ENCODE peak calls at places on chromosomes 12 and 14, in four cellular contexts. D is GM12878, N is GM12891, Z is HL-60. H is an unnamed sample.

GRCh38 chr14:90544566-90544965 is 147.7 kb downstream of the CALM1 start:
- DNase-seq in D (no peak), N (no peak), Z (no peak), H (no peak)

GRCh38 chr14:94161087-94161486 is 13.0 kb upstream of the PPP4R4 start:
- DNase-seq in D (no peak), N (no peak), Z (no peak), H (no peak)

GRCh38 chr14:64968651-64969050 is 3.5 kb downstream of the RAB15 start:
- DNase-seq in D (no peak), N (no peak), Z (no peak), H (no peak)

GRCh38 chr14:104239185-104239775 is 100.9 kb downstream of the KIF26A start:
- DNase-seq in D (no peak), N (no peak), Z (no peak), H (no peak)

GRCh38 chr14:90654831-90655276 is 161.4 kb downstream of the TTC7B start:
- DNase-seq in D (no peak), N (no peak), Z (no peak), H (no peak)

GRCh38 chr12:29066061-29066588 is 83.0 kb upstream of the FAR2 start:
- DNase-seq in D (no peak), N (no peak), Z (peak; percentile 38), H (no peak)

GRCh38 chr12:94372379-94372930 is 87.2 kb downstream of the CEP83 start:
- DNase-seq in D (peak; percentile 24), N (no peak), Z (no peak), H (no peak)

GRCh38 chr14:90416649-90417237 is 19.9 kb downstream of the CALM1 start:
- DNase-seq in D (no peak), N (no peak), Z (no peak), H (no peak)

GRCh38 chr12:17954788-17955187 is 135.2 kb downstream of the RERGL start:
- DNase-seq in D (no peak), N (no peak), Z (no peak), H (no peak)

GRCh38 chr12:121090576-121091125 is 42.0 kb upstream of the P2RX7 start:
- DNase-seq in D (no peak), N (no peak), Z (no peak), H (no peak)

GRCh38 chr12:31018106-31018890 is 55.4 kb upstream of the DDX11 start:
- DNase-seq in D (no peak), N (no peak), Z (no peak), H (no peak)

GRCh38 chr14:75519826-75520692 is 2.2 kb upstream of the BATF start:
- DNase-seq in D (no peak), N (no peak), Z (no peak), H (no peak)

GRCh38 chr12:24378548-24379011 is 429.1 kb upstream of the SOX5 start:
- DNase-seq in D (no peak), N (no peak), Z (no peak), H (no peak)

GRCh38 chr14:74965770-74966153 is 10.4 kb upstream of the PGF start:
- DNase-seq in D (no peak), N (no peak), Z (no peak), H (no peak)

GRCh38 chr14:34484726-34485125 is 22.7 kb upstream of the SPTSSA start:
- DNase-seq in D (no peak), N (no peak), Z (no peak), H (no peak)

GRCh38 chr14:34479694-34480093 is 17.7 kb upstream of the SPTSSA start:
- DNase-seq in D (no peak), N (no peak), Z (no peak), H (no peak)

GRCh38 chr14:34482463-34482862 is 20.4 kb upstream of the SPTSSA start:
- DNase-seq in D (no peak), N (no peak), Z (no peak), H (no peak)
- TF ChIP-seq SPI1 in D (no peak), N (no peak), Z (no peak), H (no peak)

GRCh38 chr14:93029911-93030555 is 85.7 kb downstream of the ITPK1 start:
- DNase-seq in D (no peak), N (no peak), Z (no peak), H (no peak)
- TF ChIP-seq SPI1 in D (no peak), N (no peak), Z (no peak), H (no peak)

DNA sequence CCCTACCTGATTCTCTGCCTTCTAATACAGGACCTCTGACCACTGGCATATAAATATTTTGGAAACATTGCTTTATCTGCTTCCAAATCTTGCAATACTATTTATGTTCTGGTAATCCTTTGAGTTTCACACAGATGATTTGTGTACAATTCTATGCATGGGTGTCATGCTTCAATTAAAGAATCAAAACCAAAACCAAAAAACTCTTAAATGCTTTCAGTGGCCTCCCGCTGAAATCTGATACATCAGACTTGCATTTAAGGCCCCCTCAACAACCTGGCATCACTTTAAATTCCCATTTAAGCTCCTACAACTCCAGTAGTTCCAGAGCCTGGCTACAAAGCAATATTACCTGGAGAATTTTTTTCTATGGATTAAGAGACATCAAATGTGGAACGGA is 221.7 kb upstream of the NAV3 start:
- DNase-seq in D (no peak), N (no peak), Z (no peak), H (no peak)
- TF ChIP-seq SPI1 in D (no peak), N (no peak), Z (no peak), H (no peak)

DNA sequence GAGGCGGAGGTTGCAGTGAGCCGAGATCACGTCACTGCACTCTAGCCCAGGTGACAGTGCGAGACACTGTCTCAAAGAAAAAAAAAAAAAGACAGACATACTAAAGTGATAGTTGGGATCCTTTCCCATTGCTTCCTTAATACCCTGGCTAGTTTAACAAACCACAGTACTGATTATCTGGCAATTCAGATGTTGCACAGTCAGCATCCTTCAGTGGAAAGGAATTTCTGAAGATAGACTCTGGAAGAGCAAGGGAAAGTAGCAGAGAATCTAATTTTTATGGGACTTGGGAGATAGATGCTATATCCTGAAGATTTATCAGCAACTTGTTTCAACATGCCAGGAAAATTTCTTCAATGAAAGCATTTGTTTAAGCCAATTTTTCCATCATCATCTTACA is 6.5 kb upstream of the PPFIBP1 start:
- DNase-seq in D (no peak), N (no peak), Z (no peak), H (no peak)
- TF ChIP-seq SPI1 in D (no peak), N (no peak), Z (no peak), H (no peak)

GRCh38 chr12:5792350-5792749 is 152.7 kb downstream of the ANO2 start:
- DNase-seq in D (no peak), N (no peak), Z (no peak), H (no peak)
- TF ChIP-seq SPI1 in D (no peak), N (no peak), Z (no peak), H (no peak)

GRCh38 chr14:73824536-73824935 is 27.1 kb upstream of the PTGR2 start:
- DNase-seq in D (no peak), N (no peak), Z (no peak), H (no peak)

GRCh38 chr14:73824116-73824515 is 27.5 kb upstream of the PTGR2 start:
- DNase-seq in D (no peak), N (no peak), Z (no peak), H (no peak)

GRCh38 chr14:73829526-73830431 is 21.9 kb upstream of the PTGR2 start:
- DNase-seq in D (peak; percentile 49), N (no peak), Z (peak; percentile 50), H (peak; percentile 27)

GRCh38 chr14:73823339-73823885 is 28.2 kb upstream of the PTGR2 start:
- DNase-seq in D (no peak), N (no peak), Z (no peak), H (no peak)

DNA sequence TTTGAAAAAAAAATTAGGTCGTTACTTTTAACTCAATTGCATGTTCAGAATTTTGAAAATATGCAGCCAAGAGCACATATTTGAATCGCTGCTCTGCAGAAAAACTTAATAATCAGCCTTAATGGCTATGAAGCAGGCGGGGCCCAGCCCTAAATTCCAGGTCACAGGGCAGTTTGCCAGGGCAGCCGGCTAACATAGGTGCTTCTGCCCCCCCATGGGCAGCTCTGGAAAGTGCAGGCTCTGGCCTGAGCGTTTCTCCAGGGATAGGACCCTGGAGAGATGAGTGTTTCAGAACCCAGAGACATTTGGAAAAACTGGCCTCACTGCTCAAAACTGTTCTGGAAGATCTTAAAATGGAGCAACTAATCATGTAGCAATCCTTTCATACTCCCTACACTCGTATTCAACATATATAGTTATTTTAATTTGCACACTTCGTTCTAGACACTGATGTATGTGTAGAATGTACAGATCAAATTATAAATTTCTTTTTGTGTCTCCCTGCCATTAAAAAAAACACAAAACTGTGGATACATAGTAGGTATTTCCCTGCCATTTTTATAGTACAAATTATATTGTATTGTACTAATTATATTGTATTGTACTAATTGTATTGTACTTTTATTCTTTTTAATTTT is 26.0 kb upstream of the PTGR2 start:
- DNase-seq in D (peak; percentile 20), N (peak; percentile 66), Z (peak; percentile 67), H (peak; percentile 85)
- TF ChIP-seq SPI1 in D (no peak), N (no peak), Z (no peak), H (no peak)